ENCODE peak calls at places on chromosomes 6 and 20, in four cellular contexts. One of them, this sample, is unnamed.
A peak's percentile ranks its signal among the peaks of the same experiment; 100 is the strongest.

GRCh38 chr6:32627831-32628230 is 9.4 kb upstream of the HLA-DQA1 start:
- DNase-seq in GM12878: peak; percentile 55
- DNase-seq in HepG2: no peak
- DNase-seq in SK-N-SH: no peak
- DNase-seq in this sample: no peak

GRCh38 chr6:168967556-168967955 is 286.1 kb downstream of the THBS2 start:
- DNase-seq in GM12878: no peak
- DNase-seq in HepG2: no peak
- DNase-seq in SK-N-SH: no peak
- DNase-seq in this sample: no peak

GRCh38 chr6:89596056-89596455 is 42.5 kb downstream of the LYRM2 start:
- DNase-seq in GM12878: peak; percentile 52
- DNase-seq in HepG2: no peak
- DNase-seq in SK-N-SH: no peak
- DNase-seq in this sample: no peak

GRCh38 chr20:20812141-20812540 is 99.7 kb upstream of the RALGAPA2 start:
- DNase-seq in GM12878: no peak
- DNase-seq in HepG2: no peak
- DNase-seq in SK-N-SH: no peak
- DNase-seq in this sample: no peak

GRCh38 chr6:163349001-163349680 is 65.4 kb upstream of the QKI start:
- DNase-seq in GM12878: no peak
- DNase-seq in HepG2: no peak
- DNase-seq in SK-N-SH: no peak
- DNase-seq in this sample: no peak

GRCh38 chr6:41636803-41637178 is 1.5 kb upstream of the MDFI start:
- DNase-seq in GM12878: no peak
- DNase-seq in HepG2: no peak
- DNase-seq in SK-N-SH: no peak
- DNase-seq in this sample: peak; percentile 48

GRCh38 chr6:31037692-31038091 is 27.4 kb downstream of the MUC22 start:
- DNase-seq in GM12878: no peak
- DNase-seq in HepG2: no peak
- DNase-seq in SK-N-SH: no peak
- DNase-seq in this sample: no peak

GRCh38 chr6:18388942-18389341 is 1.8 kb downstream of the RNF144B start:
- DNase-seq in GM12878: no peak
- DNase-seq in HepG2: peak; percentile 82
- DNase-seq in SK-N-SH: no peak
- DNase-seq in this sample: no peak

GRCh38 chr6:31128093-31128676 is 7.9 kb upstream of the CDSN start:
- DNase-seq in GM12878: peak; percentile 13
- DNase-seq in HepG2: peak; percentile 48
- DNase-seq in SK-N-SH: peak; percentile 60
- DNase-seq in this sample: peak; percentile 37

GRCh38 chr6:170116643-170117042 is 174.2 kb downstream of the DLL1 start:
- DNase-seq in GM12878: no peak
- DNase-seq in HepG2: no peak
- DNase-seq in SK-N-SH: no peak
- DNase-seq in this sample: no peak

GRCh38 chr20:32463642-32464400 is 105.7 kb downstream of the ASXL1 start:
- DNase-seq in GM12878: no peak
- DNase-seq in HepG2: no peak
- DNase-seq in SK-N-SH: no peak
- DNase-seq in this sample: no peak

GRCh38 chr6:69976591-69977090 is 110.3 kb downstream of the COL19A1 start:
- DNase-seq in GM12878: no peak
- DNase-seq in HepG2: no peak
- DNase-seq in SK-N-SH: no peak
- DNase-seq in this sample: no peak
- TF ChIP-seq PBX3 in GM12878: no peak
- TF ChIP-seq PBX3 in HepG2: no peak
- TF ChIP-seq PBX3 in SK-N-SH: no peak
- TF ChIP-seq PBX3 in this sample: no peak

GRCh38 chr6:26309731-26310142 is 55.3 kb upstream of the BTN3A2 start:
- DNase-seq in GM12878: no peak
- DNase-seq in HepG2: peak; percentile 76
- DNase-seq in SK-N-SH: no peak
- DNase-seq in this sample: no peak
- H3K4me2 ChIP-seq in GM12878: peak overlapping the region; percentile 50
- H3K4me2 ChIP-seq in HepG2: peak overlapping the region; percentile 96
- H3K4me2 ChIP-seq in SK-N-SH: peak overlapping the region; percentile 63
- H3K4me2 ChIP-seq in this sample: peak overlapping the region; percentile 95

DNA sequence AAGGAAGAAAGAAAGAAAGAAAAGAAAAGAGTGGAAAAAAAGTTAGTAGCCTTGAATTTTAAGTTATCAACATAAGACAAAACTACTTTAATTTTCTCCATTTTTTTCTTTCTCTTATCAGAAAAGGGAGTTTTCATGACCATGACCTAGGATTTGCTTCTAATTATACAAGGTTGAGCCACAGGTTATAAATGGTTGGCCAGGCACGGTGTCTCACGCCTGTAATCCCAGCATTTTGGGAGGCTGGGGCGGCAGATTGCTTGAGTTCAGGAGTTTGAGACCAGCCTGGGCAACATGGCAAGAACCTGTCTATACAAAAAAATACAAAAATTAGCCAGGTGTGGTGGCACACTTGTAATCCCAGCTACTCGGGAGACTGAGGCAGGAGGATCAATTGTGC is 7.8 kb upstream of the MTRES1 start:
- DNase-seq in GM12878: no peak
- DNase-seq in HepG2: no peak
- DNase-seq in SK-N-SH: no peak
- DNase-seq in this sample: no peak
- TF ChIP-seq PBX3 in GM12878: no peak
- TF ChIP-seq PBX3 in HepG2: no peak
- TF ChIP-seq PBX3 in SK-N-SH: no peak
- TF ChIP-seq PBX3 in this sample: no peak

GRCh38 chr20:47273591-47274235 is 82.8 kb downstream of the ZMYND8 start:
- DNase-seq in GM12878: no peak
- DNase-seq in HepG2: no peak
- DNase-seq in SK-N-SH: no peak
- DNase-seq in this sample: peak; percentile 13

GRCh38 chr20:47276251-47276650 is 80.2 kb downstream of the ZMYND8 start:
- DNase-seq in GM12878: no peak
- DNase-seq in HepG2: no peak
- DNase-seq in SK-N-SH: no peak
- DNase-seq in this sample: no peak

GRCh38 chr20:47275548-47275947 is 81.0 kb downstream of the ZMYND8 start:
- DNase-seq in GM12878: no peak
- DNase-seq in HepG2: no peak
- DNase-seq in SK-N-SH: no peak
- DNase-seq in this sample: no peak

GRCh38 chr20:47272893-47273590 is 83.5 kb downstream of the ZMYND8 start:
- DNase-seq in GM12878: peak; percentile 46
- DNase-seq in HepG2: peak; percentile 78
- DNase-seq in SK-N-SH: peak; percentile 73
- DNase-seq in this sample: peak; percentile 67

DNA sequence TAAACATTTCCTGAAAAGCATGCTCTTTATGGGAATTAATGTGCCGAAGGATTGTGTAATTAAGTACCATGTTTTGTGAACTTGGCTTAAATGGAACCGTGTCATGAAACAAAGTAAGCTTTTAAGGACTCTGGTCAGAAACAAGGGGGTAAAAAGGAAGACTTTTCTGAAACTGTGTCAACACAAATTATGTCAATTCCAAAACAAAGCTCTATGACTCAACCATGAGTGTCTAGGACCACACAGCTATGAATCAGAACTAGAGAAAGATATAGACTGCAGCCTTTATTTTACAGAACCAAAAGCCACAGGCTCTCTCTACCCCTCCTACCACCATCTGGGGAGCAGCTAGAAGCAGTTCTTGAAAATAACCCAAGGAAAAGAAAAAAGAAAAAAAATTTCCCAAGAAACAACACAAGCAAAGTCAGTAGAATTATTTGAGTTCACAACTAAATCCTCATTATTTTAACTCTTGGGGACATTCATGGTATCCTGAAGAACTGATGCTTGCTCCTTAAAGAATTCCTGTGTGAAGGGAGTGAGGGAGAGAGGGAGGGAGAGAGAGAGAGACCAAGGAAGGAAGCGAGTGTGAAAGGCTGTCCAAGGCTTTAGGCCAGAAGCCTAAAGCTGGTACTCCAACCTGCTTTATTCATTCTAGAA is 81.9 kb downstream of the ZMYND8 start:
- DNase-seq in GM12878: peak; percentile 87
- DNase-seq in HepG2: peak; percentile 71
- DNase-seq in SK-N-SH: no peak
- DNase-seq in this sample: peak; percentile 93
- H3K4me2 ChIP-seq in GM12878: peak overlapping the region; percentile 32
- H3K4me2 ChIP-seq in HepG2: no peak overlapping the region
- H3K4me2 ChIP-seq in SK-N-SH: peak overlapping the region; percentile 65
- H3K4me2 ChIP-seq in this sample: peak overlapping the region; percentile 74